ENCODE peak calls at places on chromosomes 16 and 17, in eight cellular contexts. B is NCI-H748 treated with DMSO at 0.1 percent for 48 hours; J is head of caudate nucleus; C is T follicular helper cell; M is NCI-H2171; F is GM19239; H is nephron progenitor cell; L is stimulated activated naive CD8-positive, alpha-beta T cell treated with anti-CD3 and anti-CD28 coated beads, Interleukin-15, Interleukin-2, amounts not matched to agents 100 U/mL and 50 U/mL, for 24 hours. A is an unnamed sample.

GRCh38 chr17:67258836-67259468 is 14.0 kb upstream of the HELZ start:
- DNase-seq in B (no peak), J (no peak), C (no peak), M (no peak), F (no peak), H (no peak), L (peak; percentile 28), A (no peak)

GRCh38 chr17:27747462-27748359 is 52.6 kb downstream of the NOS2 start:
- DNase-seq in B (no peak), J (no peak), C (no peak), M (no peak), F (no peak), H (peak; percentile 26), L (no peak), A (no peak)

GRCh38 chr17:9842057-9842758 is 16.5 kb downstream of the GLP2R start:
- DNase-seq in B (no peak), J (peak; percentile 40), C (no peak), M (no peak), F (no peak), H (no peak), L (no peak), A (no peak)

GRCh38 chr17:56599566-56599965 is 6.1 kb downstream of the NOG start:
- DNase-seq in B (no peak), J (no peak), C (no peak), M (no peak), F (no peak), H (no peak), L (no peak), A (no peak)

GRCh38 chr16:27977966-27978365 is 85.5 kb downstream of the GSG1L start:
- DNase-seq in B (no peak), J (no peak), C (no peak), M (no peak), F (no peak), H (no peak), L (no peak), A (no peak)

GRCh38 chr17:76208120-76208519 is 32.2 kb downstream of the RNF157 start:
- DNase-seq in B (no peak), J (no peak), C (no peak), M (no peak), F (no peak), H (no peak), L (no peak), A (no peak)

GRCh38 chr17:40536731-40537171 is 28.5 kb downstream of the CCR7 start:
- DNase-seq in B (no peak), J (no peak), C (no peak), M (no peak), F (no peak), H (no peak), L (peak; percentile 14), A (no peak)

GRCh38 chr16:3065069-3065741 is at the start of gene IL32:
- DNase-seq in B (no peak), J (no peak), C (peak; percentile 49), M (no peak), F (no peak), H (no peak), L (peak; percentile 79), A (no peak)

GRCh38 chr16:80580109-80580832 is 39.5 kb downstream of the DYNLRB2 start:
- DNase-seq in B (no peak), J (no peak), C (peak; percentile 30), M (no peak), F (peak; percentile 46), H (no peak), L (peak; percentile 70), A (no peak)

GRCh38 chr16:10501016-10501607 is 79.3 kb downstream of the EMP2 start:
- DNase-seq in B (no peak), J (no peak), C (no peak), M (no peak), F (no peak), H (no peak), L (no peak), A (no peak)

GRCh38 chr17:50205111-50205821 is 3.8 kb upstream of the COL1A1 start:
- DNase-seq in B (no peak), J (no peak), C (no peak), M (no peak), F (no peak), H (peak; percentile 65), L (no peak), A (no peak)

GRCh38 chr16:11742536-11743307 is at the start of gene TXNDC11:
- DNase-seq in B (peak; percentile 74), J (peak; percentile 100), C (peak; percentile 99), M (peak; percentile 99), F (peak; percentile 74), H (peak; percentile 99), L (peak; percentile 100), A (peak; percentile 87)

GRCh38 chr16:8905168-8905762 is 23.1 kb downstream of the LITAFD start:
- DNase-seq in B (peak; percentile 9), J (no peak), C (no peak), M (peak; percentile 4), F (no peak), H (no peak), L (no peak), A (no peak)

GRCh38 chr17:69314246-69315030 is 12.5 kb downstream of the ABCA5 start:
- DNase-seq in B (peak; percentile 65), J (no peak), C (no peak), M (peak; percentile 56), F (no peak), H (no peak), L (no peak), A (peak; percentile 64)

GRCh38 chr17:37342589-37342988 is 33.2 kb upstream of the C17orf78 start:
- DNase-seq in B (no peak), J (no peak), C (no peak), M (no peak), F (no peak), H (no peak), L (no peak), A (no peak)

GRCh38 chr17:13698832-13699231 is 97.1 kb upstream of the HS3ST3A1 start:
- DNase-seq in B (no peak), J (no peak), C (no peak), M (no peak), F (no peak), H (no peak), L (no peak), A (no peak)

GRCh38 chr17:46935658-46936266 is 12.8 kb downstream of the GOSR2 start:
- DNase-seq in B (no peak), J (no peak), C (no peak), M (no peak), F (no peak), H (no peak), L (no peak), A (no peak)

GRCh38 chr17:81980752-81981239 is 3.4 kb downstream of the ASPSCR1 start:
- DNase-seq in B (no peak), J (no peak), C (no peak), M (no peak), F (no peak), H (no peak), L (no peak), A (no peak)

GRCh38 chr17:20774472-20775135 is 195.1 kb downstream of the CDRT15L2 start:
- DNase-seq in B (no peak), J (no peak), C (no peak), M (no peak), F (no peak), H (no peak), L (no peak), A (no peak)

GRCh38 chr16:52577130-52577706 is 30.3 kb upstream of the TOX3 start:
- DNase-seq in B (no peak), J (no peak), C (no peak), M (no peak), F (no peak), H (no peak), L (no peak), A (no peak)

GRCh38 chr17:82767041-82767754 is 15.3 kb downstream of the TBCD start:
- DNase-seq in B (peak; percentile 25), J (peak; percentile 86), C (no peak), M (no peak), F (no peak), H (peak; percentile 54), L (peak; percentile 68), A (no peak)

GRCh38 chr17:1180958-1181768 is 1.4 kb upstream of the ABR start:
- DNase-seq in B (no peak), J (peak; percentile 79), C (no peak), M (peak; percentile 82), F (peak; percentile 52), H (peak; percentile 35), L (peak; percentile 29), A (no peak)

GRCh38 chr16:9666834-9667480 is 515.3 kb downstream of the GRIN2A start:
- DNase-seq in B (peak; percentile 16), J (no peak), C (no peak), M (no peak), F (no peak), H (no peak), L (no peak), A (no peak)

GRCh38 chr17:57135748-57136342 is 50.8 kb downstream of the AKAP1 start:
- DNase-seq in B (peak; percentile 84), J (peak; percentile 20), C (no peak), M (no peak), F (no peak), H (no peak), L (no peak), A (no peak)

GRCh38 chr17:32111141-32111771 is 31.0 kb upstream of the RHOT1 start:
- DNase-seq in B (peak; percentile 20), J (peak; percentile 69), C (peak; percentile 12), M (peak; percentile 67), F (no peak), H (no peak), L (peak; percentile 28), A (peak; percentile 26)

GRCh38 chr17:75904749-75905521 is at the start of gene MRPL38:
- DNase-seq in B (peak; percentile 68), J (peak; percentile 89), C (peak; percentile 81), M (peak; percentile 94), F (peak; percentile 99), H (peak; percentile 94), L (peak; percentile 96), A (peak; percentile 82)

A was measured in DMS 273 treated with DMSO at 0.1 percent for 48 hours.